ENCODE peak calls at places on chromosomes 1 and 21, in ten cellular contexts. One of them, this sample, is unnamed.

GRCh38 chr1:53888716-53889115 is 881 bp downstream of the YIPF1 start:
- DNase-seq in breast epithelium: no peak
- DNase-seq in ELR: no peak
- DNase-seq in HEK293T: no peak
- DNase-seq in fibroblast of pulmonary artery: no peak
- DNase-seq in stimulated activated CD8-positive, alpha-beta memory T cell treated with anti-CD3 and anti-CD28 coated beads, Interleukin-4, amount 100 ng/mL, for 1 hour: no peak
- DNase-seq in RPMI7951: no peak
- DNase-seq in transverse colon: no peak
- DNase-seq in GM10248: no peak
- DNase-seq in EL: no peak
- DNase-seq in this sample: no peak

GRCh38 chr1:67166196-67166595 is at the start of gene IL23R:
- DNase-seq in transverse colon: no peak
- DNase-seq in RPMI7951: no peak
- DNase-seq in HEK293T: no peak
- DNase-seq in breast epithelium: no peak
- DNase-seq in fibroblast of pulmonary artery: no peak
- DNase-seq in EL: no peak
- DNase-seq in GM10248: peak
- DNase-seq in ELR: no peak
- DNase-seq in stimulated activated CD8-positive, alpha-beta memory T cell treated with anti-CD3 and anti-CD28 coated beads, Interleukin-4, amount 100 ng/mL, for 1 hour: no peak
- DNase-seq in this sample: peak

GRCh38 chr21:33771976-33772375 is 129.7 kb downstream of the ITSN1 start:
- DNase-seq in EL: no peak
- DNase-seq in fibroblast of pulmonary artery: no peak
- DNase-seq in RPMI7951: no peak
- DNase-seq in stimulated activated CD8-positive, alpha-beta memory T cell treated with anti-CD3 and anti-CD28 coated beads, Interleukin-4, amount 100 ng/mL, for 1 hour: no peak
- DNase-seq in GM10248: no peak
- DNase-seq in breast epithelium: no peak
- DNase-seq in ELR: no peak
- DNase-seq in HEK293T: no peak
- DNase-seq in transverse colon: no peak
- DNase-seq in this sample: no peak

GRCh38 chr1:53642215-53642555 is 96.8 kb downstream of the GLIS1 start:
- DNase-seq in HEK293T: no peak
- DNase-seq in GM10248: no peak
- DNase-seq in transverse colon: no peak
- DNase-seq in EL: no peak
- DNase-seq in stimulated activated CD8-positive, alpha-beta memory T cell treated with anti-CD3 and anti-CD28 coated beads, Interleukin-4, amount 100 ng/mL, for 1 hour: no peak
- DNase-seq in breast epithelium: no peak
- DNase-seq in fibroblast of pulmonary artery: no peak
- DNase-seq in RPMI7951: no peak
- DNase-seq in ELR: no peak
- DNase-seq in this sample: no peak

GRCh38 chr1:231315887-231316286 is 21.8 kb downstream of the EXOC8 start:
- DNase-seq in GM10248: peak
- DNase-seq in ELR: peak
- DNase-seq in transverse colon: peak
- DNase-seq in RPMI7951: peak
- DNase-seq in breast epithelium: no peak
- DNase-seq in HEK293T: peak
- DNase-seq in EL: peak
- DNase-seq in fibroblast of pulmonary artery: peak
- DNase-seq in stimulated activated CD8-positive, alpha-beta memory T cell treated with anti-CD3 and anti-CD28 coated beads, Interleukin-4, amount 100 ng/mL, for 1 hour: peak
- DNase-seq in this sample: peak

GRCh38 chr21:39637971-39638628 is 25.4 kb downstream of the B3GALT5 start:
- DNase-seq in GM10248: no peak
- DNase-seq in ELR: no peak
- DNase-seq in EL: no peak
- DNase-seq in breast epithelium: no peak
- DNase-seq in transverse colon: peak
- DNase-seq in stimulated activated CD8-positive, alpha-beta memory T cell treated with anti-CD3 and anti-CD28 coated beads, Interleukin-4, amount 100 ng/mL, for 1 hour: no peak
- DNase-seq in RPMI7951: no peak
- DNase-seq in fibroblast of pulmonary artery: no peak
- DNase-seq in HEK293T: no peak
- DNase-seq in this sample: no peak

GRCh38 chr1:109876617-109877319 is 33.9 kb upstream of the CSF1 start:
- DNase-seq in GM10248: no peak
- DNase-seq in HEK293T: no peak
- DNase-seq in transverse colon: no peak
- DNase-seq in breast epithelium: no peak
- DNase-seq in fibroblast of pulmonary artery: peak
- DNase-seq in stimulated activated CD8-positive, alpha-beta memory T cell treated with anti-CD3 and anti-CD28 coated beads, Interleukin-4, amount 100 ng/mL, for 1 hour: no peak
- DNase-seq in RPMI7951: peak
- DNase-seq in EL: peak
- DNase-seq in ELR: peak
- DNase-seq in this sample: no peak

GRCh38 chr21:16419188-16419874 is 689.5 kb downstream of the USP25 start:
- DNase-seq in breast epithelium: peak
- DNase-seq in ELR: no peak
- DNase-seq in GM10248: no peak
- DNase-seq in EL: no peak
- DNase-seq in HEK293T: peak
- DNase-seq in fibroblast of pulmonary artery: peak
- DNase-seq in transverse colon: peak
- DNase-seq in RPMI7951: peak
- DNase-seq in stimulated activated CD8-positive, alpha-beta memory T cell treated with anti-CD3 and anti-CD28 coated beads, Interleukin-4, amount 100 ng/mL, for 1 hour: no peak
- DNase-seq in this sample: peak

GRCh38 chr1:237232501-237232900 is 190.5 kb downstream of the RYR2 start:
- DNase-seq in fibroblast of pulmonary artery: no peak
- DNase-seq in EL: no peak
- DNase-seq in ELR: no peak
- DNase-seq in transverse colon: no peak
- DNase-seq in breast epithelium: no peak
- DNase-seq in stimulated activated CD8-positive, alpha-beta memory T cell treated with anti-CD3 and anti-CD28 coated beads, Interleukin-4, amount 100 ng/mL, for 1 hour: no peak
- DNase-seq in GM10248: no peak
- DNase-seq in HEK293T: no peak
- DNase-seq in RPMI7951: no peak
- DNase-seq in this sample: no peak

GRCh38 chr1:26579662-26580061 is 50.1 kb downstream of the RPS6KA1 start:
- DNase-seq in fibroblast of pulmonary artery: no peak
- DNase-seq in stimulated activated CD8-positive, alpha-beta memory T cell treated with anti-CD3 and anti-CD28 coated beads, Interleukin-4, amount 100 ng/mL, for 1 hour: no peak
- DNase-seq in breast epithelium: no peak
- DNase-seq in RPMI7951: no peak
- DNase-seq in EL: no peak
- DNase-seq in transverse colon: no peak
- DNase-seq in ELR: no peak
- DNase-seq in HEK293T: no peak
- DNase-seq in GM10248: no peak
- DNase-seq in this sample: no peak

GRCh38 chr21:39385299-39386145 is 36.6 kb upstream of the HMGN1 start:
- DNase-seq in stimulated activated CD8-positive, alpha-beta memory T cell treated with anti-CD3 and anti-CD28 coated beads, Interleukin-4, amount 100 ng/mL, for 1 hour: peak
- DNase-seq in HEK293T: no peak
- DNase-seq in breast epithelium: peak
- DNase-seq in transverse colon: peak
- DNase-seq in fibroblast of pulmonary artery: peak
- DNase-seq in ELR: peak
- DNase-seq in GM10248: peak
- DNase-seq in EL: peak
- DNase-seq in RPMI7951: peak
- DNase-seq in this sample: peak

GRCh38 chr1:158496379-158496778 is 24.4 kb downstream of the OR10R2 start:
- DNase-seq in stimulated activated CD8-positive, alpha-beta memory T cell treated with anti-CD3 and anti-CD28 coated beads, Interleukin-4, amount 100 ng/mL, for 1 hour: no peak
- DNase-seq in fibroblast of pulmonary artery: peak
- DNase-seq in transverse colon: no peak
- DNase-seq in GM10248: no peak
- DNase-seq in ELR: peak
- DNase-seq in HEK293T: no peak
- DNase-seq in breast epithelium: no peak
- DNase-seq in EL: peak
- DNase-seq in RPMI7951: peak
- DNase-seq in this sample: no peak

GRCh38 chr1:119871881-119872280 is 24.4 kb downstream of the ADAM30 start:
- DNase-seq in breast epithelium: no peak
- DNase-seq in stimulated activated CD8-positive, alpha-beta memory T cell treated with anti-CD3 and anti-CD28 coated beads, Interleukin-4, amount 100 ng/mL, for 1 hour: no peak
- DNase-seq in fibroblast of pulmonary artery: no peak
- DNase-seq in RPMI7951: peak
- DNase-seq in HEK293T: no peak
- DNase-seq in EL: peak
- DNase-seq in GM10248: no peak
- DNase-seq in ELR: peak
- DNase-seq in transverse colon: no peak
- DNase-seq in this sample: no peak

GRCh38 chr1:1925437-1926345 is 6.6 kb upstream of the TMEM52 start:
- DNase-seq in GM10248: no peak
- DNase-seq in transverse colon: peak
- DNase-seq in EL: no peak
- DNase-seq in ELR: no peak
- DNase-seq in fibroblast of pulmonary artery: no peak
- DNase-seq in HEK293T: no peak
- DNase-seq in RPMI7951: no peak
- DNase-seq in breast epithelium: no peak
- DNase-seq in stimulated activated CD8-positive, alpha-beta memory T cell treated with anti-CD3 and anti-CD28 coated beads, Interleukin-4, amount 100 ng/mL, for 1 hour: no peak
- DNase-seq in this sample: peak

GRCh38 chr21:43269461-43269860 is 100.7 kb downstream of the CRYAA start:
- DNase-seq in HEK293T: peak
- DNase-seq in RPMI7951: no peak
- DNase-seq in stimulated activated CD8-positive, alpha-beta memory T cell treated with anti-CD3 and anti-CD28 coated beads, Interleukin-4, amount 100 ng/mL, for 1 hour: no peak
- DNase-seq in ELR: peak
- DNase-seq in transverse colon: no peak
- DNase-seq in GM10248: peak
- DNase-seq in fibroblast of pulmonary artery: no peak
- DNase-seq in breast epithelium: no peak
- DNase-seq in EL: no peak
- DNase-seq in this sample: peak

GRCh38 chr1:247111636-247112478 is 7.7 kb upstream of the ZNF669 start:
- DNase-seq in HEK293T: peak
- DNase-seq in ELR: peak
- DNase-seq in stimulated activated CD8-positive, alpha-beta memory T cell treated with anti-CD3 and anti-CD28 coated beads, Interleukin-4, amount 100 ng/mL, for 1 hour: no peak
- DNase-seq in fibroblast of pulmonary artery: peak
- DNase-seq in transverse colon: peak
- DNase-seq in breast epithelium: no peak
- DNase-seq in RPMI7951: peak
- DNase-seq in GM10248: no peak
- DNase-seq in EL: peak
- DNase-seq in this sample: peak

GRCh38 chr1:60989745-60990718 is 92.3 kb upstream of the NFIA start:
- DNase-seq in RPMI7951: peak
- DNase-seq in breast epithelium: no peak
- DNase-seq in HEK293T: no peak
- DNase-seq in fibroblast of pulmonary artery: peak
- DNase-seq in EL: peak
- DNase-seq in stimulated activated CD8-positive, alpha-beta memory T cell treated with anti-CD3 and anti-CD28 coated beads, Interleukin-4, amount 100 ng/mL, for 1 hour: no peak
- DNase-seq in ELR: peak
- DNase-seq in transverse colon: no peak
- DNase-seq in GM10248: no peak
- DNase-seq in this sample: peak

GRCh38 chr1:226568077-226568831 is 19.7 kb downstream of the STUM start:
- DNase-seq in transverse colon: no peak
- DNase-seq in fibroblast of pulmonary artery: no peak
- DNase-seq in HEK293T: peak
- DNase-seq in GM10248: no peak
- DNase-seq in EL: peak
- DNase-seq in breast epithelium: peak
- DNase-seq in stimulated activated CD8-positive, alpha-beta memory T cell treated with anti-CD3 and anti-CD28 coated beads, Interleukin-4, amount 100 ng/mL, for 1 hour: no peak
- DNase-seq in RPMI7951: no peak
- DNase-seq in ELR: peak
- DNase-seq in this sample: peak

GRCh38 chr1:246284021-246284420 is 223.1 kb downstream of the SMYD3 start:
- DNase-seq in RPMI7951: no peak
- DNase-seq in transverse colon: no peak
- DNase-seq in GM10248: no peak
- DNase-seq in EL: no peak
- DNase-seq in fibroblast of pulmonary artery: no peak
- DNase-seq in ELR: no peak
- DNase-seq in stimulated activated CD8-positive, alpha-beta memory T cell treated with anti-CD3 and anti-CD28 coated beads, Interleukin-4, amount 100 ng/mL, for 1 hour: no peak
- DNase-seq in breast epithelium: no peak
- DNase-seq in HEK293T: no peak
- DNase-seq in this sample: no peak

GRCh38 chr1:215672482-215672881 is 105.4 kb downstream of the KCTD3 start:
- DNase-seq in transverse colon: no peak
- DNase-seq in EL: no peak
- DNase-seq in RPMI7951: no peak
- DNase-seq in HEK293T: no peak
- DNase-seq in GM10248: no peak
- DNase-seq in stimulated activated CD8-positive, alpha-beta memory T cell treated with anti-CD3 and anti-CD28 coated beads, Interleukin-4, amount 100 ng/mL, for 1 hour: no peak
- DNase-seq in fibroblast of pulmonary artery: no peak
- DNase-seq in breast epithelium: no peak
- DNase-seq in ELR: peak
- DNase-seq in this sample: no peak

GRCh38 chr21:43005635-43006034 is 31.3 kb downstream of the PKNOX1 start:
- DNase-seq in EL: no peak
- DNase-seq in transverse colon: no peak
- DNase-seq in HEK293T: no peak
- DNase-seq in ELR: no peak
- DNase-seq in fibroblast of pulmonary artery: no peak
- DNase-seq in stimulated activated CD8-positive, alpha-beta memory T cell treated with anti-CD3 and anti-CD28 coated beads, Interleukin-4, amount 100 ng/mL, for 1 hour: no peak
- DNase-seq in breast epithelium: no peak
- DNase-seq in GM10248: no peak
- DNase-seq in RPMI7951: no peak
- DNase-seq in this sample: no peak

GRCh38 chr1:914253-914890 is 9.4 kb upstream of the SAMD11 start:
- DNase-seq in breast epithelium: no peak
- DNase-seq in GM10248: no peak
- DNase-seq in EL: no peak
- DNase-seq in fibroblast of pulmonary artery: no peak
- DNase-seq in transverse colon: no peak
- DNase-seq in RPMI7951: no peak
- DNase-seq in ELR: no peak
- DNase-seq in HEK293T: no peak
- DNase-seq in stimulated activated CD8-positive, alpha-beta memory T cell treated with anti-CD3 and anti-CD28 coated beads, Interleukin-4, amount 100 ng/mL, for 1 hour: no peak
- DNase-seq in this sample: peak

GRCh38 chr1:191398551-191398950 is 759.7 kb upstream of the RGS18 start:
- DNase-seq in ELR: no peak
- DNase-seq in RPMI7951: no peak
- DNase-seq in breast epithelium: no peak
- DNase-seq in EL: no peak
- DNase-seq in fibroblast of pulmonary artery: no peak
- DNase-seq in GM10248: no peak
- DNase-seq in transverse colon: no peak
- DNase-seq in HEK293T: no peak
- DNase-seq in stimulated activated CD8-positive, alpha-beta memory T cell treated with anti-CD3 and anti-CD28 coated beads, Interleukin-4, amount 100 ng/mL, for 1 hour: no peak
- DNase-seq in this sample: no peak

GRCh38 chr1:155064813-155065436 is 1.4 kb downstream of the EFNA4 start:
- DNase-seq in ELR: no peak
- DNase-seq in transverse colon: no peak
- DNase-seq in RPMI7951: no peak
- DNase-seq in GM10248: no peak
- DNase-seq in HEK293T: no peak
- DNase-seq in stimulated activated CD8-positive, alpha-beta memory T cell treated with anti-CD3 and anti-CD28 coated beads, Interleukin-4, amount 100 ng/mL, for 1 hour: no peak
- DNase-seq in EL: no peak
- DNase-seq in fibroblast of pulmonary artery: no peak
- DNase-seq in breast epithelium: no peak
- DNase-seq in this sample: no peak

GRCh38 chr1:74463301-74463988 is 49.0 kb downstream of the LRRC53 start:
- DNase-seq in ELR: peak
- DNase-seq in RPMI7951: peak
- DNase-seq in EL: no peak
- DNase-seq in breast epithelium: no peak
- DNase-seq in GM10248: peak
- DNase-seq in fibroblast of pulmonary artery: peak
- DNase-seq in transverse colon: no peak
- DNase-seq in stimulated activated CD8-positive, alpha-beta memory T cell treated with anti-CD3 and anti-CD28 coated beads, Interleukin-4, amount 100 ng/mL, for 1 hour: no peak
- DNase-seq in HEK293T: no peak
- DNase-seq in this sample: no peak

GRCh38 chr1:164891615-164892014 is 332.6 kb downstream of the PBX1 start:
- DNase-seq in GM10248: no peak
- DNase-seq in ELR: no peak
- DNase-seq in RPMI7951: no peak
- DNase-seq in breast epithelium: no peak
- DNase-seq in transverse colon: no peak
- DNase-seq in HEK293T: no peak
- DNase-seq in fibroblast of pulmonary artery: no peak
- DNase-seq in EL: no peak
- DNase-seq in stimulated activated CD8-positive, alpha-beta memory T cell treated with anti-CD3 and anti-CD28 coated beads, Interleukin-4, amount 100 ng/mL, for 1 hour: no peak
- DNase-seq in this sample: no peak

GRCh38 chr1:169914534-169914933 is 20.8 kb upstream of the SCYL3 start:
- DNase-seq in RPMI7951: no peak
- DNase-seq in EL: peak
- DNase-seq in breast epithelium: no peak
- DNase-seq in GM10248: no peak
- DNase-seq in ELR: peak
- DNase-seq in stimulated activated CD8-positive, alpha-beta memory T cell treated with anti-CD3 and anti-CD28 coated beads, Interleukin-4, amount 100 ng/mL, for 1 hour: no peak
- DNase-seq in fibroblast of pulmonary artery: peak
- DNase-seq in HEK293T: no peak
- DNase-seq in transverse colon: no peak
- DNase-seq in this sample: no peak

GRCh38 chr1:58586296-58586695 is 9.2 kb upstream of the TACSTD2 start:
- DNase-seq in RPMI7951: peak
- DNase-seq in fibroblast of pulmonary artery: peak
- DNase-seq in transverse colon: no peak
- DNase-seq in GM10248: no peak
- DNase-seq in HEK293T: no peak
- DNase-seq in stimulated activated CD8-positive, alpha-beta memory T cell treated with anti-CD3 and anti-CD28 coated beads, Interleukin-4, amount 100 ng/mL, for 1 hour: no peak
- DNase-seq in EL: peak
- DNase-seq in ELR: peak
- DNase-seq in breast epithelium: no peak
- DNase-seq in this sample: no peak